ENCODE peak calls at places on chromosomes 11 and 22, in six cellular contexts. X is A549, S is dorsolateral prefrontal cortex, N is Calu3, Z is NCI-H524, A is coronary artery. W is an unnamed sample.

GRCh38 chr22:42676059-42676607 is 26.9 kb upstream of the CYB5R3 start:
- DNase-seq in X (no peak), S (no peak), N (no peak), Z (no peak), A (no peak), W (no peak)

GRCh38 chr22:46107089-46107664 is 43.1 kb upstream of the PPARA start:
- DNase-seq in X (no peak), S (peak; percentile 68), N (no peak), Z (peak; percentile 84), A (no peak), W (no peak)

GRCh38 chr11:2468363-2469240 is 23.8 kb downstream of the KCNQ1 start:
- DNase-seq in X (no peak), S (no peak), N (no peak), Z (no peak), A (peak; percentile 43), W (peak; percentile 51)

GRCh38 chr11:94801866-94802460 is 33.8 kb downstream of the AMOTL1 start:
- DNase-seq in X (no peak), S (no peak), N (no peak), Z (no peak), A (no peak), W (no peak)

GRCh38 chr11:2686360-2687222 is 13.2 kb downstream of the KCNQ1OT1 start:
- DNase-seq in X (no peak), S (no peak), N (no peak), Z (no peak), A (no peak), W (peak; percentile 44)

GRCh38 chr22:48217596-48217995 is 1455.1 kb downstream of the TBC1D22A start:
- DNase-seq in X (no peak), S (no peak), N (no peak), Z (no peak), A (peak; percentile 53), W (no peak)

GRCh38 chr11:44593194-44593593 is 27.7 kb downstream of the CD82 start:
- DNase-seq in X (no peak), S (peak; percentile 86), N (no peak), Z (peak; percentile 60), A (no peak), W (no peak)

GRCh38 chr11:134312807-134313206 is 19.0 kb upstream of the GLB1L2 start:
- DNase-seq in X (no peak), S (no peak), N (no peak), Z (no peak), A (no peak), W (no peak)

GRCh38 chr11:111331711-111332479 is 33.5 kb downstream of the POU2AF3 start:
- DNase-seq in X (no peak), S (no peak), N (no peak), Z (no peak), A (no peak), W (no peak)

GRCh38 chr11:24624432-24624831 is 127.6 kb downstream of the LUZP2 start:
- DNase-seq in X (no peak), S (no peak), N (no peak), Z (no peak), A (no peak), W (no peak)

GRCh38 chr22:38271927-38272372 is 860 bp downstream of the TMEM184B start:
- DNase-seq in X (no peak), S (no peak), N (peak; percentile 51), Z (peak; percentile 47), A (no peak), W (no peak)

GRCh38 chr11:45158210-45158644 is 11.8 kb downstream of the PRDM11 start:
- DNase-seq in X (no peak), S (no peak), N (no peak), Z (no peak), A (peak; percentile 71), W (peak; percentile 78)